ENCODE peak calls at places on chromosomes 2 and 18, in four cellular contexts. V is endothelial cell, F is WTC11, Y is Calu3. W is an unnamed sample.
A peak's percentile ranks its signal among the peaks of the same experiment; 100 is the strongest.

GRCh38 chr2:17643031-17643615 is 102.6 kb downstream of the VSNL1 start:
- DNase-seq in V (no peak), F (no peak), Y (peak; percentile 18), W (peak; percentile 76)

GRCh38 chr2:204012081-204012653 is 75.6 kb downstream of the ICOS start:
- DNase-seq in V (no peak), F (no peak), Y (peak; percentile 41), W (no peak)

GRCh38 chr2:85797263-85797660 is 43.5 kb downstream of the ATOH8 start:
- DNase-seq in V (no peak), F (no peak), Y (no peak), W (no peak)

GRCh38 chr2:109525836-109526235 is 87.9 kb downstream of the SEPTIN10 start:
- DNase-seq in V (no peak), F (no peak), Y (no peak), W (no peak)

GRCh38 chr18:44856157-44856556 is 175.5 kb downstream of the SETBP1 start:
- DNase-seq in V (no peak), F (no peak), Y (no peak), W (peak; percentile 83)

GRCh38 chr2:45130758-45131157 is 121.5 kb upstream of the SIX2 start:
- DNase-seq in V (no peak), F (no peak), Y (no peak), W (no peak)

GRCh38 chr18:37265382-37265781 is 300.2 kb downstream of the CELF4 start:
- DNase-seq in V (no peak), F (no peak), Y (no peak), W (no peak)

GRCh38 chr18:48819276-48819675 is 131.5 kb downstream of the SMAD7 start:
- DNase-seq in V (peak; percentile 3), F (peak; percentile 6), Y (no peak), W (no peak)

GRCh38 chr2:40173276-40173675 is 278.6 kb downstream of the SLC8A1 start:
- DNase-seq in V (no peak), F (no peak), Y (no peak), W (no peak)

GRCh38 chr2:22076512-22076911 is 952.7 kb downstream of the TDRD15 start:
- DNase-seq in V (no peak), F (no peak), Y (no peak), W (no peak)

GRCh38 chr2:51013060-51013746 is 18.7 kb downstream of the NRXN1 start:
- DNase-seq in V (no peak), F (peak; percentile 34), Y (peak; percentile 35), W (no peak)

GRCh38 chr2:11802782-11803191 is 56.4 kb downstream of the LPIN1 start:
- DNase-seq in V (no peak), F (no peak), Y (no peak), W (no peak)

GRCh38 chr18:3211236-3211992 is 8.4 kb downstream of the MYOM1 start:
- DNase-seq in V (no peak), F (no peak), Y (no peak), W (no peak)

GRCh38 chr2:88596141-88596830 is 31.0 kb downstream of the EIF2AK3 start:
- DNase-seq in V (no peak), F (no peak), Y (no peak), W (no peak)

GRCh38 chr18:7237670-7238272 is 6.9 kb downstream of the LRRC30 start:
- DNase-seq in V (no peak), F (no peak), Y (no peak), W (no peak)

DNA sequence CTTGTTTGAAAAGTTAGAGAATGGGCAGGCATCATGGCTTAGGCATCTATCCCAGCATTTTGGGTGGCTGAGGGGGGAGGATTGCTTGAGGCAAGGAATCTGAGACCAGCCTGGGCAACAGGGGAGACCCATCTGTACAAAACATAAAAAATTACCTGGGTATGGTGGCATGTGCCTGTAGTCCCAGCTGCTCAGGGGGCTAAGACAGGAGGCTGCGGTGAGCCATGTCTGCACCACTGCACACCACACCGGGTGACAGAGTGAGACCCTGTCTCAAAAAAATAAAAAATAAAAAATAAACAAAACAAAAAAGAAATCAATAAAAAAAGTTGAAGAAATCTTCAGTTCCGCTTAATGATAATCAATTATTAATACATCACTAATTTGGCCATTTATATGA is 146.5 kb downstream of the CDH7 start:
- DNase-seq in V (no peak), F (no peak), Y (no peak), W (no peak)
- TF ChIP-seq CTCF in V (no peak), F (no peak), Y (no peak), W (no peak)

GRCh38 chr2:207061181-207061580 is 104.6 kb downstream of the KLF7 start:
- DNase-seq in V (no peak), F (no peak), Y (no peak), W (no peak)

GRCh38 chr2:207051345-207051959 is 112.1 kb downstream of the CPO start:
- DNase-seq in V (no peak), F (no peak), Y (no peak), W (no peak)

GRCh38 chr2:207054521-207054920 is 111.2 kb downstream of the KLF7 start:
- DNase-seq in V (no peak), F (no peak), Y (no peak), W (no peak)

DNA sequence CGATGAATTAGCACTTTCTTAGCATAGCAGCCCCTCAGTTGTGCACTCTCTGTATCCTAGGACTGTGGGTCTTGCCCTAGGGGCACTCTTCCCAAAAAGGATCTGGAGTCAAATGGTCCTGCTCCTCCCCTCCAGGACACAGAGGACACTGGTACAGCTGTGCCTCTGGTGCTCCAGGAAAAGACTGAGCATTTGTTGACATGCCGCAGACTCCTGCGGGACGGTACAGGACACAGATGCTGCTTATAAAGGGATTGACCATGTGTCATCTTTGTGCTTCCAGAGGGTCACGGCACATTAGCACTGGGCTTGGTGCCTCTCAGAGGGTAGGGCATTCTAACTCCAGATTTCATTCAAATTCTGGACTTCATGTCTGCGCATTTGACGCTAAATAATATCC is 110.5 kb downstream of the KLF7 start:
- DNase-seq in V (no peak), F (no peak), Y (no peak), W (no peak)
- TF ChIP-seq CTCF in V (no peak), F (no peak), Y (no peak), W (no peak)

GRCh38 chr18:71784777-71785176 is 759.4 kb downstream of the CBLN2 start:
- DNase-seq in V (no peak), F (no peak), Y (no peak), W (peak; percentile 40)
- TF ChIP-seq CTCF in V (no peak), F (peak; percentile 14), Y (no peak), W (peak; percentile 65)

DNA sequence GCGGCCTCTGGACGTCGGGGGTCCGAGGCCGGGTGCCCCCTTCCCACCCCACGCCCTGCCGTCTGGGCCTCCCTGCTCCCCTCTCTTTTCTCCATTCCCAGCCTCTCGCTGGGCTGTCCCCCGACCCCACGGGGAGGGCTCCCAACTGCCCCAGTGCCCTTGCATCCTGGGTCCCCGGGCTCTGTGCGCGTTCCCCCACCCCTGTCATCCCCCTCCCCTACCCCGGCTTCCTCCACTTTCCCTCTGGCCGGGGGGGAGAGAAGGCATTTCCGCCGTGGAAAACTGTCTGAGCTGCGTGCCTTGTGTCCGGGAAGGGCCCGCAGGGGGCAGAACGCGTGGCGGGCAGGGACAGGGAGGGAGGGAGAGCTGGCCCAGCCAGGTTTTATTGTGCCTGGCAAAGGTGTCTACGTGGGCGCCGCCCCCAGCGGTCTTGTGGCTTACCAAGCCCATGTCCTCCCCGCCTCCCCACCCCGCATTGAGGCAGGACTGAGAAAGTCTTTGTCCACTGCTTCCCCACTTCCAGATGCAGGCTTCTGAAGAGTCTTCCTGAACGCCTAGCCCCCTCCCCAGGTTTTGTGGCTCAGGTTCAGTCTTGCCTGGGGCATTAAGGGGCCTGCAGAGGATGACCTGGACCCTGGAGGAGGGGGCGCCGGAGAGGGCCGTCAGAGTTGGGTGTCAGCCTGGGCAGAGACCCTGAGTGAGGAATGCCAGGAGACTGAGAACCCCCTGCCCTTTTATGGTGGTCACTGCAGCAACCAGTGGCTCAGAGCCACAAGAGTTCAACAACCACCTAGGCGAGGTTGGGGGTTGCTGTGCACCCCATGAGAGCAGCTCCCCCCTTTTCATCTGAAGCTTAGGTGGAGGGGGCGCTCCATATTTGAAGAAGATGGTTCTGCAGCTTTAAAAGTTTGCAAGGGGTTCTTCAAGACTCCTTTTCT is 1.3 kb downstream of the ITM2C start:
- DNase-seq in V (peak; percentile 59), F (peak; percentile 50), Y (peak; percentile 35), W (peak; percentile 65)
- TF ChIP-seq CTCF in V (no peak), F (no peak), Y (no peak), W (no peak)

W was measured in A673.